ENCODE peak calls at places on chromosomes 4 and X, in nine cellular contexts. G is hepatocyte, J is astrocyte of the spinal cord, F is GM12864, C is cardiac fibroblast, N is fibroblast of mammary gland, H is pancreas, Y is lower leg skin, L is fibroblast of lung. A is an unnamed sample.

GRCh38 chr4:187504974-187505797 is 490.4 kb upstream of the ZFP42 start:
- DNase-seq in G (peak), L (no peak), H (no peak), J (no peak), Y (no peak), N (no peak), F (no peak), C (no peak), A (no peak)

GRCh38 chrX:115952417-115953092 is 218.0 kb upstream of the AGTR2 start:
- DNase-seq in H (no peak), N (no peak), F (no peak), J (no peak), L (no peak), C (no peak), G (no peak), Y (no peak), A (no peak)

GRCh38 chr4:8854866-8855265 is 16.8 kb downstream of the HMX1 start:
- DNase-seq in C (no peak), L (no peak), F (no peak), N (peak), H (no peak), J (peak), Y (no peak), G (peak), A (no peak)

GRCh38 chr4:8725845-8726244 is 133.3 kb downstream of the CPZ start:
- DNase-seq in L (no peak), N (no peak), J (no peak), H (peak), G (no peak), F (no peak), Y (no peak), C (no peak), A (no peak)

GRCh38 chrX:139826065-139827044 is 106.5 kb downstream of the ATP11C start:
- DNase-seq in C (peak), L (peak), N (peak), F (no peak), H (no peak), J (peak), G (no peak), Y (no peak), A (no peak)

GRCh38 chrX:43971966-43972961 is 926 bp downstream of the NDP start:
- DNase-seq in C (peak), F (no peak), G (peak), L (peak), Y (no peak), H (no peak), J (peak), N (peak), A (no peak)

GRCh38 chrX:143476751-143477150 is 40.5 kb downstream of the SPANXN3 start:
- DNase-seq in N (no peak), F (no peak), G (no peak), Y (no peak), C (no peak), L (no peak), H (no peak), J (no peak), A (no peak)

GRCh38 chrX:153624196-153625091 is 22.6 kb upstream of the DUSP9 start:
- DNase-seq in C (no peak), J (no peak), L (no peak), G (no peak), Y (no peak), F (no peak), N (no peak), H (peak), A (no peak)

GRCh38 chr4:127616898-127617297 is 15.9 kb upstream of the INTU start:
- DNase-seq in C (no peak), G (no peak), Y (no peak), J (no peak), L (no peak), H (no peak), N (no peak), F (no peak), A (no peak)

GRCh38 chr4:107876096-107876495 is 51.4 kb downstream of the SGMS2 start:
- DNase-seq in C (no peak), N (no peak), J (no peak), Y (no peak), G (no peak), H (no peak), L (no peak), F (no peak), A (no peak)

GRCh38 chr4:37675587-37676290 is 10.4 kb downstream of the RELL1 start:
- DNase-seq in F (peak), L (no peak), Y (no peak), H (no peak), G (no peak), C (no peak), J (no peak), N (no peak), A (no peak)

GRCh38 chr4:142350886-142351285 is 495.2 kb downstream of the INPP4B start:
- DNase-seq in C (peak), Y (no peak), J (peak), G (peak), H (no peak), L (peak), N (no peak), F (no peak), A (no peak)

GRCh38 chr4:63460075-63460474 is 949.2 kb downstream of the TECRL start:
- DNase-seq in Y (no peak), C (no peak), F (no peak), H (no peak), N (no peak), G (no peak), J (no peak), L (no peak), A (no peak)

GRCh38 chr4:93495346-93495745 is 333.2 kb upstream of the ATOH1 start:
- DNase-seq in J (no peak), H (no peak), G (no peak), L (no peak), Y (no peak), C (no peak), N (no peak), F (no peak), A (no peak)

GRCh38 chr4:70901984-70902576 is at the start of gene MOB1B:
- DNase-seq in N (peak), Y (peak), H (peak), L (peak), C (peak), G (peak), F (peak), J (peak), A (peak)

GRCh38 chr4:31334086-31334910 is 614.1 kb downstream of the PCDH7 start:
- DNase-seq in F (no peak), J (no peak), G (no peak), L (peak), Y (no peak), N (no peak), H (no peak), C (no peak), A (no peak)

GRCh38 chr4:33184684-33185083 is 2464.5 kb downstream of the PCDH7 start:
- DNase-seq in J (peak), G (no peak), H (no peak), C (no peak), Y (no peak), F (no peak), N (no peak), L (peak), A (no peak)

GRCh38 chr4:6342530-6343293 is 73.1 kb downstream of the WFS1 start:
- DNase-seq in F (no peak), N (peak), C (peak), G (no peak), L (peak), Y (no peak), J (no peak), H (no peak), A (peak)

GRCh38 chr4:157978680-157979361 is 194.0 kb downstream of the GASK1B start:
- DNase-seq in G (peak), Y (peak), J (peak), L (peak), N (peak), H (no peak), C (peak), F (no peak), A (peak)

GRCh38 chrX:148580016-148580415 is 79.6 kb downstream of the AFF2 start:
- DNase-seq in F (no peak), Y (no peak), H (no peak), J (peak), G (no peak), N (no peak), C (no peak), L (no peak), A (no peak)

GRCh38 chrX:18883234-18883960 is 100.5 kb downstream of the PHKA2 start:
- DNase-seq in C (no peak), L (no peak), Y (no peak), F (no peak), G (peak), N (no peak), H (no peak), J (no peak), A (no peak)

GRCh38 chrX:12383196-12383595 is 244.9 kb downstream of the FRMPD4 start:
- DNase-seq in L (no peak), F (no peak), N (no peak), H (no peak), J (no peak), C (no peak), Y (no peak), G (no peak), A (no peak)

GRCh38 chr4:85005865-85006377 is 39.4 kb upstream of the WDFY3 start:
- DNase-seq in N (peak), C (peak), F (no peak), G (no peak), Y (peak), H (no peak), L (peak), J (peak), A (no peak)

GRCh38 chr4:146124023-146124680 is 51.4 kb upstream of the LSM6 start:
- DNase-seq in J (no peak), L (no peak), C (no peak), G (no peak), F (no peak), N (peak), H (no peak), Y (no peak), A (no peak)

GRCh38 chr4:160495356-160495755 is 1392.5 kb downstream of the RAPGEF2 start:
- DNase-seq in J (no peak), Y (no peak), N (no peak), F (no peak), G (no peak), H (no peak), C (no peak), L (no peak), A (no peak)

GRCh38 chr4:123699823-123700822 is 303.5 kb downstream of the SPRY1 start:
- DNase-seq in J (peak), N (peak), H (no peak), G (peak), F (no peak), L (peak), C (peak), Y (no peak), A (no peak)

GRCh38 chrX:49041683-49042529 is 1.3 kb downstream of the TFE3 start:
- DNase-seq in J (peak), H (no peak), L (peak), C (peak), N (peak), F (no peak), G (peak), Y (no peak), A (no peak)

GRCh38 chr4:77451530-77451929 is 154.1 kb upstream of the CXCL13 start:
- DNase-seq in G (no peak), N (no peak), Y (no peak), J (no peak), C (no peak), F (no peak), L (no peak), H (no peak), A (no peak)
- TF ChIP-seq CTCF in G (no peak), N (no peak), Y (no peak), J (no peak), C (no peak), F (no peak), L (no peak), H (no peak), A (no peak)

DNA sequence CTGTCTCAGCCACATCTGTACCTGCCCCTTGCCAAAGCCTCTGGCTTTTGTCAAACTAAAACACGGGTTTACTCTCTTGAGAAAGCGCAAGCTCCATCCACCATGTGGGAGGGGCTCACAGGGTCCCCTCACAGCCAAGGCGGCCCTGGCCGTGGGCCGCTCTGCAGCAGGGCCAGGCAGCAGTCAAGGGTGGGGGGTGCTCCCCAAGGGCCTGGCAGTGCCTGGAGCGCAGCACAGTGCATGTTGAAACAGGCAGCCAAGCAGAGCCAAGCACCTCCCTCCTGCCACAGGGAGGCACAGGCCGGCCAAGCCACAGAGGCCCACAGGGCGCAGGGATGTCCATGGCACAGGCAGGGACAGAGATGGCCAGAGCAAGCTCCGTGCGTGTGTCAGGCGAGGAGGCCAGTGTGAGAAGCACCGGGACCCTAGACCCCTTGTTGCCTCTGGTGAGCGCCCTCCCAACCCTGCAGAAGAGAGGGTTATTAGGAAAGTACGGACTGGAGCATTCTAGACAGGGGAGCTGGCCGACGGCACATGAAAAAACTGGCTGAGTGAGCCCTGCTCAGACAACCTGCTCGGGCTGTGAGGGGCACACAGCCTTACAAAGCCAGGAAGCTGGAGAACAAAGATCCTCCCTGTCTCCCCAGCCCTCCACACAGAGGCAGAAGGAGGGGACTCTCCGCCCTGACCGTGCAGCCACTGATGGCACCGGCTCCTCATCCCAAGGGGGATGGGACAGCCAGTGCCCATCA is 39.0 kb downstream of the FAM53A start:
- DNase-seq in C (peak), J (peak), Y (no peak), H (no peak), F (no peak), L (peak), N (peak), G (peak), A (no peak)
- TF ChIP-seq CTCF in C (no peak), J (no peak), Y (no peak), H (no peak), F (no peak), L (no peak), N (no peak), G (no peak), A (no peak)

DNA sequence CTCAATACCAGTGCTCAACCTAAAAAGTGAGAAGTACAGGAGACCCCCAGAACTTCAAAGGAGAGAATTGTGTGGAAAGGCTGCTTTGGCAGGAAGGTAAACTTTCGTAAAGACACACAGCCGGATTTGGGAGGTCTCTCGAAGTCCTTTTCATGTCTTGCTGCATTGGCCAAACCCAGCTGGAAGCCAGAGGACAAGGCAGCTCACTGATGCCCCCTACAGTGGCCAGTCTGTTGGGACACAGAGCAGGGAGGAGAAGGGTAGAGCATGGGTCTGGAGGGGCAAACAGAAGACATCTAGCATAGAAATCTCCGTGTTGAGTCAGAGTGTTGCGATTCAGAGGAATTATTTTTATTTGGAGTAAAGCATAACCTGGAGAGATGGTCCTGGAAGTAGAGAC is 198.9 kb downstream of the ANK2 start:
- DNase-seq in G (no peak), H (no peak), Y (no peak), J (no peak), L (no peak), F (no peak), C (no peak), N (no peak), A (no peak)
- TF ChIP-seq CTCF in G (no peak), H (no peak), Y (no peak), J (no peak), L (no peak), F (no peak), C (peak), N (peak), A (no peak)

GRCh38 chrX:117982702-117983392 is 133.8 kb downstream of the KLHL13 start:
- DNase-seq in C (no peak), N (no peak), G (no peak), J (no peak), H (no peak), F (no peak), Y (no peak), L (no peak), A (no peak)

GRCh38 chrX:117989512-117989911 is 127.1 kb downstream of the KLHL13 start:
- DNase-seq in Y (no peak), F (no peak), H (no peak), C (no peak), L (no peak), N (no peak), G (no peak), J (no peak), A (no peak)

GRCh38 chrX:117990438-117990837 is 126.2 kb downstream of the KLHL13 start:
- DNase-seq in F (no peak), G (no peak), C (no peak), J (no peak), N (peak), H (no peak), Y (no peak), L (peak), A (no peak)

GRCh38 chrX:117987376-117987775 is 129.2 kb downstream of the KLHL13 start:
- DNase-seq in J (no peak), N (peak), H (no peak), G (no peak), Y (no peak), L (peak), C (no peak), F (no peak), A (no peak)

GRCh38 chrX:117985241-117985640 is 131.4 kb downstream of the KLHL13 start:
- DNase-seq in H (no peak), N (no peak), Y (no peak), C (no peak), J (no peak), F (no peak), G (no peak), L (peak), A (no peak)
- TF ChIP-seq CTCF in H (no peak), N (peak), Y (no peak), C (no peak), J (no peak), F (peak), G (peak), L (peak), A (peak)

DNA sequence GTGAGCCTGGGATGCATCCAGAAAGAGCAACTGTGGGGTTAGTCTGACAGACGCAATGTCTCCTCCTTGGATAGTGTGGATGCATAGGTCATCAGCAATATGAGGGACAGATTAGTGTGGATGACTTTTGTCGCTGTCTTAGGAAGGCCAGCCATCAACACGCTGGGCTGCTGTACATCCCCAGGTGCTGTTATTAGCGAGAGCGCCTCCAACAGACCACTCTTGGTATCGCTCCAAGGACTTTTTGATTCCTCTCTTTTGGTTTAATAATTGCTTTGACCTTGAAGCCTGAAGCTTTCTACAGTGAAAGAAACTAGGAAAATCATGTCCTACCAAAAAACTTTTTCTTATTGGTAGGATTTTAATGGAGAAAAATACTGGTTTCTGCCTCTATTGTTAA is 76.7 kb downstream of the TMEM131L start:
- DNase-seq in F (no peak), G (no peak), H (no peak), L (no peak), N (no peak), J (no peak), Y (no peak), C (no peak), A (no peak)
- TF ChIP-seq CTCF in F (peak), G (no peak), H (no peak), L (no peak), N (peak), J (no peak), Y (no peak), C (peak), A (no peak)

GRCh38 chrX:135629342-135629741 is 84.1 kb upstream of the CT45A1 start:
- DNase-seq in Y (no peak), N (no peak), J (no peak), C (no peak), L (no peak), F (no peak), G (no peak), H (no peak), A (no peak)

GRCh38 chrX:135625995-135626394 is 87.4 kb upstream of the CT45A1 start:
- DNase-seq in L (no peak), N (peak), J (no peak), F (no peak), G (peak), H (no peak), Y (no peak), C (peak), A (no peak)
- TF ChIP-seq CTCF in L (no peak), N (no peak), J (no peak), F (peak), G (peak), H (no peak), Y (no peak), C (no peak), A (no peak)

GRCh38 chr4:106140601-106141000 is 175.4 kb downstream of the TBCK start:
- DNase-seq in Y (no peak), J (no peak), F (no peak), G (no peak), L (peak), N (no peak), H (no peak), C (no peak), A (no peak)
- TF ChIP-seq CTCF in Y (no peak), J (no peak), F (no peak), G (no peak), L (peak), N (no peak), H (no peak), C (no peak), A (no peak)

GRCh38 chr4:144357970-144358369 is 217.5 kb upstream of the GYPA start:
- DNase-seq in F (no peak), L (no peak), G (no peak), N (no peak), Y (no peak), J (no peak), H (no peak), C (no peak), A (no peak)

GRCh38 chr4:144356941-144357381 is 216.4 kb upstream of the GYPA start:
- DNase-seq in G (peak), Y (no peak), J (no peak), H (no peak), C (peak), N (no peak), F (no peak), L (no peak), A (no peak)

GRCh38 chr4:144353240-144353639 is 212.7 kb upstream of the GYPA start:
- DNase-seq in N (no peak), J (no peak), L (no peak), G (no peak), C (no peak), F (no peak), Y (no peak), H (no peak), A (no peak)

GRCh38 chr4:144360394-144360793 is 219.9 kb upstream of the GYPA start:
- DNase-seq in F (no peak), N (no peak), Y (no peak), C (no peak), J (peak), L (no peak), G (no peak), H (no peak), A (no peak)

GRCh38 chr4:144355809-144356757 is 215.6 kb upstream of the GYPA start:
- DNase-seq in H (no peak), C (peak), G (peak), Y (no peak), J (peak), N (peak), F (peak), L (peak), A (peak)
- TF ChIP-seq CTCF in H (no peak), C (peak), G (peak), Y (no peak), J (no peak), N (no peak), F (peak), L (no peak), A (peak)

DNA sequence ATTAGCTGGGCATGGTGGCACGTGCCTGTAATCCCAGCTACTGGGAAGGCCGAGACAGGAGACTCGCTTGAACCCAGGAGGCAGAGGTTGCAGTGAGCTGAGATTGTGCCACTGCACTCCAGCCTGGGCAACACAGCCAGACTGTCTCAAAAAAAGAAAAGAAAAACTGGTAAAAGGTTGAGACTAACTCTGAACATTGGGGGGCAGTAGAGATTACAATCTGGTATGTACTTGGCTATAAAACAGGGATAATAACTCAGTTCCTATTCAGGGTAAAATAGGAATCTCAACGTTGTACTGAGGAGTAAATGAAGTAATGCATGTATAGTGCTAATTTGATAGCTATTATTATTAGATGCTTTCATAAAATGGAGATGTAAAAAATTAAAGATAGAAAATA is 12.5 kb upstream of the KLF8 start:
- DNase-seq in J (no peak), L (peak), C (no peak), F (no peak), H (no peak), G (no peak), Y (no peak), N (peak), A (no peak)
- TF ChIP-seq CTCF in J (no peak), L (peak), C (no peak), F (no peak), H (no peak), G (peak), Y (no peak), N (peak), A (no peak)

A was measured in D721Med.